ENCODE peak calls at places on chromosomes 7 and 10, in four cellular contexts. F is A549, Z is mucosa of gallbladder, N is T follicular helper cell. R is an unnamed sample.

GRCh38 chr10:74925716-74926115 is 99.3 kb downstream of the KAT6B start:
- DNase-seq in F (no peak), Z (no peak), N (no peak), R (no peak)

GRCh38 chr7:75565129-75565528 is 73.0 kb downstream of the SPDYE5 start:
- DNase-seq in F (peak), Z (peak), N (no peak), R (peak)

GRCh38 chr10:102524746-102525145 is 21.0 kb downstream of the SUFU start:
- DNase-seq in F (no peak), Z (no peak), N (no peak), R (no peak)

GRCh38 chr10:49539320-49539885 is 482 bp upstream of the ERCC6 start:
- DNase-seq in F (peak), Z (peak), N (no peak), R (peak)

GRCh38 chr10:79328737-79329504 is 18.3 kb upstream of the PPIF start:
- DNase-seq in F (peak), Z (no peak), N (no peak), R (no peak)

GRCh38 chr7:100171840-100172239 is 3.4 kb upstream of the GAL3ST4 start:
- DNase-seq in F (no peak), Z (no peak), N (no peak), R (no peak)

GRCh38 chr10:132604686-132605085 is 67.1 kb downstream of the INPP5A start:
- DNase-seq in F (no peak), Z (no peak), N (no peak), R (no peak)

GRCh38 chr10:29496341-29497162 is 138.2 kb downstream of the SVIL start:
- DNase-seq in F (peak), Z (peak), N (peak), R (peak)

GRCh38 chr7:26309089-26309488 is 17.4 kb downstream of the SNX10 start:
- DNase-seq in F (no peak), Z (no peak), N (no peak), R (no peak)

R was measured in HTR-8/SVneo.